ENCODE peak calls at places on chromosomes 11 and 22, in nine cellular contexts. P is LoVo; I is activated CD8-positive, alpha-beta memory T cell treated with anti-CD3 and anti-CD28 coated beads, Interleukin-2, amount 10 ng/mL, durations not matched to agents 7 days and 5 days; A is posterior cingulate gyrus; L is body of pancreas; Y is activated T-cell treated with anti-CD3 and anti-CD28 coated beads, Interleukin-2, amount 50 U/mL, for 1 hour; X is thoracic aorta; D is tibial nerve; Q is astrocyte of the spinal cord. B is an unnamed sample.

GRCh38 chr11:66314561-66315497 is 2.0 kb downstream of the CD248 start:
- DNase-seq in Y (no peak), I (no peak), A (no peak), L (no peak), X (no peak), D (no peak), Q (no peak), P (no peak), B (no peak)

GRCh38 chr11:69651834-69652620 is 11.1 kb downstream of the CCND1 start:
- DNase-seq in X (no peak), I (no peak), Q (no peak), D (no peak), A (no peak), Y (no peak), P (no peak), L (no peak), B (no peak)

GRCh38 chr11:133443361-133443760 is 88.9 kb downstream of the OPCML start:
- DNase-seq in Y (no peak), D (no peak), P (no peak), L (no peak), X (no peak), A (no peak), Q (no peak), I (no peak), B (no peak)

GRCh38 chr22:42078469-42079318 is 806 bp upstream of the SMDT1 start:
- DNase-seq in Q (peak), A (no peak), X (no peak), L (no peak), I (no peak), D (peak), Y (no peak), P (no peak), B (no peak)

GRCh38 chr11:68004551-68005335 is 846 bp upstream of the UNC93B1 start:
- DNase-seq in I (no peak), A (no peak), P (no peak), Y (no peak), D (no peak), X (no peak), L (no peak), Q (no peak), B (no peak)

GRCh38 chr11:131914299-131914902 is 544.0 kb downstream of the NTM start:
- DNase-seq in Q (peak), Y (no peak), D (no peak), I (no peak), L (no peak), P (no peak), A (no peak), X (no peak), B (no peak)

GRCh38 chr11:2807276-2807681 is 78.3 kb downstream of the CDKN1C start:
- DNase-seq in D (peak), A (peak), I (peak), P (no peak), Q (peak), L (peak), X (peak), Y (no peak), B (peak)

GRCh38 chr22:17264321-17265052 is 45.3 kb upstream of the ADA2 start:
- DNase-seq in A (no peak), P (no peak), Q (peak), I (no peak), X (no peak), D (no peak), L (no peak), Y (no peak), B (no peak)

B was measured in vagina.